ENCODE peak calls at places on chromosomes 16 and 17, in six cellular contexts. Z is tibial artery; I is cardiac muscle cell; H is stomach; O is effector memory CD4-positive, alpha-beta T cell; R is right lobe of liver. S is an unnamed sample. For H3K4me1, the result is how much of the 10 kb centered on the place peaks cover.

GRCh38 chr17:4476512-4477070 is 22.1 kb upstream of the SPNS2 start:
- DNase-seq in Z (no peak), I (no peak), H (peak), O (no peak), R (no peak), S (no peak)

GRCh38 chr16:9932919-9933653 is 249.1 kb downstream of the GRIN2A start:
- DNase-seq in Z (no peak), I (no peak), H (no peak), O (no peak), R (no peak), S (no peak)

GRCh38 chr17:63369233-63369632 is 76.9 kb downstream of the CYB561 start:
- DNase-seq in Z (no peak), I (peak), H (no peak), O (no peak), R (no peak), S (no peak)

GRCh38 chr17:32266389-32267269 is 997 bp downstream of the RHBDL3 start:
- DNase-seq in Z (no peak), I (no peak), H (no peak), O (no peak), R (no peak), S (no peak)

GRCh38 chr17:1147664-1148063 is 32.1 kb downstream of the ABR start:
- DNase-seq in Z (no peak), I (peak), H (peak), O (no peak), R (no peak), S (peak)

GRCh38 chr16:88784074-88784855 is 755 bp downstream of the PIEZO1 start:
- DNase-seq in Z (peak), I (peak), H (peak), O (no peak), R (peak), S (peak)

GRCh38 chr16:69087161-69087581 is 18.3 kb upstream of the HAS3 start:
- DNase-seq in Z (no peak), I (peak), H (no peak), O (no peak), R (no peak), S (no peak)

GRCh38 chr17:72510454-72511016 is 389.7 kb downstream of the SOX9 start:
- DNase-seq in Z (no peak), I (peak), H (no peak), O (no peak), R (no peak), S (no peak)

GRCh38 chr17:43645765-43646481 is 15.8 kb downstream of the MEOX1 start:
- DNase-seq in Z (peak), I (peak), H (peak), O (no peak), R (peak), S (peak)

GRCh38 chr17:2178798-2179505 is 124.0 kb downstream of the HIC1 start:
- DNase-seq in Z (peak), I (no peak), H (no peak), O (no peak), R (peak), S (peak)

GRCh38 chr17:81959362-81960129 is 1.4 kb downstream of the NOTUM start:
- DNase-seq in Z (no peak), I (peak), H (peak), O (peak), R (peak), S (peak)

GRCh38 chr16:15653227-15653626 is 3.2 kb downstream of the NDE1 start:
- DNase-seq in Z (no peak), I (peak), H (no peak), O (no peak), R (no peak), S (no peak)

GRCh38 chr16:4272114-4272954 is 489 bp downstream of the TFAP4 start:
- DNase-seq in Z (peak), I (peak), H (peak), O (no peak), R (peak), S (peak)

GRCh38 chr16:1975432-1976215 is 3.8 kb downstream of the TBL3 start:
- DNase-seq in Z (no peak), I (no peak), H (no peak), O (no peak), R (peak), S (no peak)

GRCh38 chr17:17084941-17085340 is 42.7 kb downstream of the MPRIP start:
- DNase-seq in Z (no peak), I (no peak), H (no peak), O (no peak), R (no peak), S (no peak)

GRCh38 chr17:38315497-38315896 is 18.5 kb downstream of the MRPL45 start:
- DNase-seq in Z (no peak), I (no peak), H (no peak), O (no peak), R (no peak), S (no peak)

GRCh38 chr16:58494981-58495860 is 4.7 kb upstream of the NDRG4 start:
- DNase-seq in Z (peak), I (peak), H (peak), O (peak), R (peak), S (peak)

GRCh38 chr16:23861874-23862273 is 26.1 kb downstream of the PRKCB start:
- DNase-seq in Z (no peak), I (no peak), H (no peak), O (no peak), R (no peak), S (no peak)

GRCh38 chr16:23863511-23864422 is 28.0 kb downstream of the PRKCB start:
- DNase-seq in Z (no peak), I (no peak), H (no peak), O (no peak), R (no peak), S (no peak)

GRCh38 chr16:23865853-23866252 is 30.1 kb downstream of the PRKCB start:
- DNase-seq in Z (no peak), I (no peak), H (no peak), O (no peak), R (no peak), S (no peak)

GRCh38 chr16:23859713-23860269 is 24.0 kb downstream of the PRKCB start:
- DNase-seq in Z (no peak), I (no peak), H (no peak), O (no peak), R (no peak), S (no peak)

DNA sequence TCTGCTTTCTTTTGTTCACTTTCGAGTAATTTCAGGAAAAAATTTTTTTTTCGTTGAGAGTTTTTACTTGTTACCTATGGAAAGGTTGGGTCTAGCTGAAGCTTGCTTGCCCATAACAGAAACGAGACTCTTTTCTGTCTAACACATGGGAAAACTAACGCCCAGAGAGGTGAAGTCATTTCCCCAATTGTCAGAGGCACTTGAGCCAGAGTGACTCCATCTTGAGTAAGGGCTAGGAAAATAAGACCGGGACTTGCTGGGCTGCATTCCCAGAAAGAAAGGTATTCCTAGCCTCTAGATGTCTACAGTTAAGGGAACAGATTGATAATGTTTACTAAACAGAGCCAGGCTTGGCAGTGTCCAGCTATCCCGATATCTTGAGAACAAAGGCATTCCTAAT is 26.8 kb downstream of the PRKCB start:
- DNase-seq in Z (no peak), I (no peak), H (no peak), O (no peak), R (no peak), S (no peak)
- H3K4me1 ChIP-seq in Z (under half), I (under half), H (under half), O (under half), R (under half), S (under half)

DNA sequence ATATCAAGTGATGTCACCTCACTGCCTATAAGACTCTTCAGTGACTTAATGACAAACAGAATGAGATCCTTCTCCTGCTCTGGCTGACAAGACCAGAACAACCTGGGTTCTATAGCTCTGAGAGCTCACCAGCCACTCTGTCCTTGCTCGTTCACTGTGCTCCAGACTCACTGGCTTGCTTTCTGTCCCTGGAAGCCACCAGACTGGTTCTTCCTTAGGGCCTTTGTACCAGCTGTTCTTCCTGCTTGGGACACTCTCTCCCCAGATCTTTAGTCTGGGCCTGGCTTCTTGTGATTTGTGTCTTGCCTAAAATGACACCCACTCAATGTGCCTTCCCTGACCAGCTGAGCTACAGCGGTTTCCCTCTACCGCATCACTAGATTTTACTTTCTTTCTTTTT is 76.1 kb downstream of the FTO start:
- DNase-seq in Z (no peak), I (no peak), H (peak), O (no peak), R (no peak), S (no peak)
- H3K4me1 ChIP-seq in Z (under half), I (under half), H (under half), O (under half), R (under half), S (under half)

GRCh38 chr17:57486416-57486815 is 230.1 kb downstream of the MSI2 start:
- DNase-seq in Z (no peak), I (no peak), H (no peak), O (no peak), R (no peak), S (no peak)

GRCh38 chr17:57487552-57487951 is 231.2 kb downstream of the MSI2 start:
- DNase-seq in Z (no peak), I (no peak), H (no peak), O (no peak), R (no peak), S (no peak)

GRCh38 chr17:57485566-57485865 is 229.2 kb downstream of the MSI2 start:
- DNase-seq in Z (no peak), I (no peak), H (no peak), O (no peak), R (no peak), S (no peak)

GRCh38 chr17:57485916-57486315 is 229.6 kb downstream of the MSI2 start:
- DNase-seq in Z (no peak), I (no peak), H (no peak), O (no peak), R (no peak), S (no peak)

GRCh38 chr17:57486978-57487377 is 230.7 kb downstream of the MSI2 start:
- DNase-seq in Z (no peak), I (no peak), H (no peak), O (no peak), R (no peak), S (no peak)
- H3K4me1 ChIP-seq in Z (under half), I (under half), H (under half), O (under half), R (under half), S (under half)

GRCh38 chr16:84716740-84717139 is 16.9 kb downstream of the USP10 start:
- DNase-seq in Z (no peak), I (no peak), H (no peak), O (no peak), R (no peak), S (no peak)
- H3K4me1 ChIP-seq in Z (under half), I (under half), H (under half), O (under half), R (under half), S (under half)

DNA sequence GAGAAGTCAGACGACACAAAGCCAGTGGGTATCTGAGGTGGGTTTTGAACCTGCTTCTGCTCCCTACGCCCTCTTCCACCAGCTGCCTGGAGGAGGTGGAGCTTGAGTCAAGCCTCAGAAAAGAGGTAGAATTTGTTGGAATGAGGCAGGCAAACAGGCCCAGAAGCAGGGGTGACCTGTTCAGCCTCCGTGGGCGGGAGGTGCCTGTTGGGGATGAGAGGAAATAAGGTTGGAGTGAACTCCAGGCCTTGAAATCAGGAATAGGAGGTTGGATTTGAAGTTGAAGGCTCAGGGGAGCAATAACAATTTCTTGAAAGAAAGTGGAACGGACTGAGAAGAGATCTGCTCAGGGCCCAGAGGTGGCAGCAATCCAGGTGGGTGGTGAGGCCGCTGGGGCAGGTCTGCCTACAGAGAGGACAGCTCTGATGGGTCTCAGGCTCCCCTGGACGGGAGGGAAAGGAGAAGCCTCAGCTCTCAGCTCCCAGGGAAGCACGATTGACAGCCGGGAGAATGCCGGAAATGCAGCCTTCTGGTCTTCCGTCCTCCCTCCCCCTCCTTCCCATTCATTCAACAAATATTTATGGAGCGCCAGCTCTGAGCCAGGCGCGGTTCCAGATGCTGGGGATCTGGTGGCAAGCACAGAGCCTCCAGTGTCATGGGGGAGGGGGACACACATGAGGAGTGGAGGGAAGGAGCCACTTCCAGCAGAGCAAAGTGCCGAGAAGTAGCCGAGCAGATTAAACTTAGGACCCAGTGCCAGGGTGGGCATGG is 61.9 kb upstream of the CIBAR2 start:
- DNase-seq in Z (no peak), I (peak), H (peak), O (no peak), R (peak), S (no peak)
- H3K4me1 ChIP-seq in Z (under half), I (under half), H (half or more), O (under half), R (under half), S (under half)

GRCh38 chr17:80476877-80477646 is 655 bp upstream of the NPTX1 start:
- DNase-seq in Z (no peak), I (no peak), H (no peak), O (no peak), R (no peak), S (no peak)

GRCh38 chr17:80477647-80478478 is 1.5 kb upstream of the NPTX1 start:
- DNase-seq in Z (no peak), I (peak), H (no peak), O (no peak), R (no peak), S (peak)

GRCh38 chr17:80474933-80475915 is 1.2 kb downstream of the NPTX1 start:
- DNase-seq in Z (no peak), I (no peak), H (no peak), O (no peak), R (no peak), S (no peak)

GRCh38 chr17:80474231-80474932 is 2.0 kb downstream of the NPTX1 start:
- DNase-seq in Z (no peak), I (peak), H (no peak), O (no peak), R (no peak), S (no peak)

GRCh38 chr17:80475949-80476876 is at the start of gene NPTX1:
- DNase-seq in Z (no peak), I (peak), H (no peak), O (no peak), R (no peak), S (no peak)
- H3K4me1 ChIP-seq in Z (under half), I (under half), H (under half), O (under half), R (under half), S (under half)

GRCh38 chr16:49833796-49834195 is 22.1 kb downstream of the ZNF423 start:
- DNase-seq in Z (peak), I (no peak), H (no peak), O (no peak), R (no peak), S (no peak)

GRCh38 chr16:49834496-49835009 is 21.4 kb downstream of the ZNF423 start:
- DNase-seq in Z (peak), I (peak), H (no peak), O (no peak), R (no peak), S (peak)

GRCh38 chr16:49832177-49832576 is 23.7 kb downstream of the ZNF423 start:
- DNase-seq in Z (peak), I (no peak), H (no peak), O (no peak), R (no peak), S (no peak)

GRCh38 chr16:49830873-49831272 is 25.0 kb downstream of the ZNF423 start:
- DNase-seq in Z (no peak), I (no peak), H (no peak), O (no peak), R (no peak), S (no peak)

GRCh38 chr16:49833055-49833454 is 22.9 kb downstream of the ZNF423 start:
- DNase-seq in Z (peak), I (peak), H (no peak), O (no peak), R (peak), S (peak)
- H3K4me1 ChIP-seq in Z (half or more), I (under half), H (under half), O (under half), R (under half), S (half or more)